ENCODE peak calls at places on chromosomes 3 and 15, in six cellular contexts. H is IMR-90, C is colonic mucosa, K is tibial nerve, E is heart left ventricle, U is A549. R is an unnamed sample.

GRCh38 chr15:39188930-39189329 is 391.9 kb upstream of the THBS1 start:
- DNase-seq in K (no peak), E (no peak), C (no peak), U (peak; percentile 36), H (peak; percentile 89), R (no peak)

GRCh38 chr3:125141596-125142417 is 70.7 kb downstream of the SLC12A8 start:
- DNase-seq in U (no peak), C (peak; percentile 60), E (peak; percentile 84), K (peak; percentile 50), H (no peak), R (peak; percentile 74)

GRCh38 chr3:142447308-142447851 is 457 bp downstream of the XRN1 start:
- DNase-seq in E (no peak), U (peak; percentile 45), C (peak; percentile 56), K (no peak), H (peak; percentile 46), R (peak; percentile 44)

GRCh38 chr3:113264249-113264648 is 52.9 kb downstream of the BOC start:
- DNase-seq in E (no peak), K (no peak), C (no peak), U (no peak), H (no peak), R (no peak)

GRCh38 chr15:68668926-68669600 is 90.3 kb downstream of the CORO2B start:
- DNase-seq in U (no peak), E (no peak), H (no peak), K (no peak), C (no peak), R (no peak)

GRCh38 chr15:33043636-33044035 is 150.9 kb downstream of the FMN1 start:
- DNase-seq in U (no peak), H (no peak), E (no peak), C (no peak), K (no peak), R (no peak)

GRCh38 chr15:90871716-90872480 is 3.5 kb downstream of the FURIN start:
- DNase-seq in U (no peak), H (no peak), K (no peak), C (peak; percentile 58), E (no peak), R (peak; percentile 33)

GRCh38 chr3:189944285-189945145 is 176.2 kb downstream of the P3H2 start:
- DNase-seq in C (peak; percentile 79), E (no peak), H (no peak), U (no peak), K (no peak), R (peak; percentile 75)

GRCh38 chr3:42707620-42708355 is 5.2 kb upstream of the HHATL start:
- DNase-seq in E (no peak), K (no peak), H (no peak), C (no peak), U (no peak), R (no peak)

GRCh38 chr3:156307704-156308103 is 187.3 kb downstream of the KCNAB1 start:
- DNase-seq in H (peak; percentile 84), U (no peak), C (peak; percentile 57), K (peak; percentile 41), E (peak; percentile 67), R (peak; percentile 50)

GRCh38 chr3:156305672-156306071 is 185.3 kb downstream of the KCNAB1 start:
- DNase-seq in H (no peak), C (no peak), E (no peak), U (no peak), K (no peak), R (no peak)

GRCh38 chr3:156303316-156303715 is 182.9 kb downstream of the KCNAB1 start:
- DNase-seq in K (no peak), E (no peak), H (no peak), C (no peak), U (no peak), R (no peak)

GRCh38 chr3:156300929-156301806 is 180.8 kb downstream of the KCNAB1 start:
- DNase-seq in C (no peak), U (no peak), E (no peak), K (no peak), H (peak; percentile 12), R (no peak)

DNA sequence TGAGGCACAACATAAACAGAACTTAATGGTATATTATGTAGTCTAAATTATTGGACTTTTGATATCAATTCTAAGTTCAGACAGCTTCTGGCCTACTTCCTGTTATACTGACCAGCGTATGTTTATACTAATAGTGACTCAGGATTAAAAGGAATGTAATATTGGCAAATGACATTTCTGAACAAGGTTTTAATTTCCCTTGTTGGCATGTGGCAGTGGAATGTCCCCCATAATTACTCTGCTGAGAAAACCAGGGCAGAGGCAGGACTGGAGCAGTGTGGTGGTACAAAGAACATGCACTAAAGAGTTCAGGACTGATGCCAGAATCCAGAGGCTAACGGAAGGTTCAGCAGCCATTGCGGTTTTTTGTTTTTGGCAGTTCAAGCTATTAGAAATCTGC is 184.0 kb downstream of the KCNAB1 start:
- DNase-seq in K (no peak), C (no peak), H (peak; percentile 60), U (no peak), E (no peak), R (no peak)
- H3K27ac ChIP-seq in K (peak overlapping the region; percentile 36), C (no peak overlapping the region), H (no peak overlapping the region), U (no peak overlapping the region), E (no peak overlapping the region), R (no peak overlapping the region)

GRCh38 chr3:86245360-86245759 is 745.6 kb downstream of the VGLL3 start:
- DNase-seq in E (no peak), C (no peak), H (no peak), U (no peak), K (no peak), R (no peak)
- TF ChIP-seq CTCF in E (no peak), C (peak; percentile 30), H (no peak), U (peak; percentile 47), K (peak; percentile 21), R (peak; percentile 47)

GRCh38 chr3:143671641-143672040 is 176.6 kb downstream of the SLC9A9 start:
- DNase-seq in U (no peak), C (no peak), K (no peak), H (no peak), E (no peak), R (no peak)
- H3K4me1 ChIP-seq in U (no peaks in the 10 kb centered on the region), C (no peaks in the 10 kb centered on the region), K (no peaks in the 10 kb centered on the region), H (no peaks in the 10 kb centered on the region), E (no peaks in the 10 kb centered on the region), R (peaks cover 7% of the 10 kb centered on the region)

GRCh38 chr15:101167366-101167790 is 84.5 kb downstream of the CHSY1 start:
- DNase-seq in H (peak; percentile 50), K (no peak), C (no peak), U (no peak), E (no peak), R (no peak)

GRCh38 chr15:101169457-101170071 is 82.3 kb downstream of the CHSY1 start:
- DNase-seq in U (no peak), H (peak; percentile 69), C (no peak), K (no peak), E (no peak), R (no peak)

GRCh38 chr15:101168898-101169297 is 83.0 kb downstream of the CHSY1 start:
- DNase-seq in K (no peak), H (no peak), C (no peak), U (no peak), E (no peak), R (no peak)

GRCh38 chr15:101168463-101168824 is 83.4 kb downstream of the CHSY1 start:
- DNase-seq in E (no peak), K (no peak), U (no peak), H (peak; percentile 65), C (peak; percentile 70), R (no peak)

GRCh38 chr15:101167791-101168462 is 83.9 kb downstream of the CHSY1 start:
- DNase-seq in C (peak; percentile 79), U (no peak), K (peak; percentile 23), H (peak; percentile 97), E (peak; percentile 88), R (peak; percentile 30)
- H3K27ac ChIP-seq in C (peak overlapping the region; percentile 58), U (no peak overlapping the region), K (peak overlapping the region; percentile 83), H (peak overlapping the region; percentile 82), E (peak overlapping the region; percentile 81), R (peak overlapping the region; percentile 55)

DNA sequence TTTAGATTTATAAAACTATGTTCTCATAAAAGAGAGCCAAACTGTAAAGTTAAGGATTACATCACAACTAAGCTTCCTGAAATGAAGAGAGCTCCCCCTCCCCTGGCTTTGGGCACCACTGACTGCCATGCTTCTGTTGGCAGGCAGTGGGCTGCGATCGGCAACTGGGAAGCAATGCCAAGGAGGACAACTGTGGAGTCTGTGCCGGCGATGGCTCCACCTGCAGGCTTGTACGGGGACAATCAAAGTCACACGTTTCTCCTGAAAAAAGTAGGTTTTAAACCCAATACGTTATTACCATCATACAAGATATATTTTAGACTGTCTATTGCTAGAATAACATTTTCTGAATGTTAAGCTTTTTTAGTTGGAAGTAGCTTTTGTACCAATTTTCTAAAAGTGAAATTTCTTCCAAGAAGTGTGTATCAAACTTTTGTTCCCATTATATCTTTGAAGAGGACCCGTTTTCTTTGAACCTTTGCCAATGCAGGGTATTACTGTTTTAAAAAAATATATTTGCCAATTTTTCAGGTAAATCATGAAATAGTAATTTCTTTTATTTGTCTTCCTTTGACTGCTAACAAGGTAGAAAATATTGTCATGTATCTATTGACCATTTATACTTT is 184.1 kb downstream of the ADAMTSL3 start:
- DNase-seq in E (peak; percentile 42), C (no peak), K (no peak), U (peak; percentile 55), H (peak; percentile 14), R (no peak)
- TF ChIP-seq CTCF in E (peak; percentile 56), C (no peak), K (peak; percentile 38), U (peak; percentile 53), H (peak; percentile 33), R (no peak)

DNA sequence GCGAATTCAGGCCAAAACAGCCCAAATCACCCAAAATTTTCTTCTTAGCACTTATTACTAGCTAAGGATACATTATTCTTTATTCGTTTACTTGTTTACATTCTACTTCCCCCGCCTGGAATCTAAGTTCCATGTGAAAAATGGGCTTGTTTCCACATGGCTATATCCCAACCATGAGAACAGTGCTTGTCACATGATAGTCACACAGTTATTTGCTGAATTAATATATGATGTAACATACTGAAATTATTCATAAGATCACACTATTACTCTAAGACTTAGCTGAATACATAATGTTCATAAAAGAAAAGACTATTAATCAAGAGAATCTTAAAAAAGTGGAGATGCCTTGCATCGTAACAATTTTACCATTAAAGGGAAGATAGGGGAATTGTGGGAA is 6.6 kb downstream of the PBRM1 start:
- DNase-seq in K (no peak), C (no peak), H (no peak), E (no peak), U (no peak), R (no peak)
- H3K4me1 ChIP-seq in K (peaks cover 31% of the 10 kb centered on the region), C (peaks cover 4% of the 10 kb centered on the region), H (peaks cover 9% of the 10 kb centered on the region), E (peaks cover 9% of the 10 kb centered on the region), U (peaks cover 27% of the 10 kb centered on the region), R (peaks cover 35% of the 10 kb centered on the region)

GRCh38 chr3:81734742-81735141 is 26.7 kb downstream of the GBE1 start:
- DNase-seq in H (no peak), K (no peak), C (no peak), E (no peak), U (no peak), R (no peak)
- H3K27ac ChIP-seq in H (no peak overlapping the region), K (no peak overlapping the region), C (no peak overlapping the region), E (no peak overlapping the region), U (peak overlapping the region; percentile 11), R (no peak overlapping the region)

GRCh38 chr3:186842426-186843038 is at the start of gene ADIPOQ:
- DNase-seq in U (no peak), C (no peak), E (no peak), H (no peak), K (no peak), R (no peak)

GRCh38 chr3:186843039-186843432 is 526 bp downstream of the ADIPOQ start:
- DNase-seq in U (no peak), H (no peak), C (no peak), E (no peak), K (no peak), R (no peak)

GRCh38 chr3:186841637-186842036 is 873 bp upstream of the ADIPOQ start:
- DNase-seq in H (no peak), E (no peak), K (no peak), U (no peak), C (no peak), R (no peak)

GRCh38 chr3:186844908-186845307 is 2.4 kb downstream of the ADIPOQ start:
- DNase-seq in E (no peak), K (no peak), U (no peak), C (no peak), H (no peak), R (no peak)

GRCh38 chr3:186839874-186840641 is 2.5 kb upstream of the ADIPOQ start:
- DNase-seq in H (no peak), E (no peak), K (no peak), U (no peak), C (no peak), R (no peak)
- TF ChIP-seq CTCF in H (no peak), E (no peak), K (no peak), U (no peak), C (no peak), R (no peak)

R was measured in transverse colon.